ENCODE peak calls at places on chromosomes 3 and 15, in seven cellular contexts. B is breast epithelium, Q is HL-60, K is WTC11, E is AG04449, Z is HepG2, P is GM23338. I is an unnamed sample.

GRCh38 chr3:126391631-126392030 is 3.1 kb upstream of the CFAP100 start:
- DNase-seq in B (no peak), Q (no peak), K (no peak), E (no peak), Z (no peak), P (no peak), I (no peak)

GRCh38 chr3:142209655-142210054 is 15.7 kb downstream of the GK5 start:
- DNase-seq in B (no peak), Q (no peak), K (no peak), E (peak), Z (no peak), P (no peak), I (peak)

GRCh38 chr3:67531149-67532101 is 123.0 kb downstream of the SUCLG2 start:
- DNase-seq in B (no peak), Q (no peak), K (no peak), E (no peak), Z (no peak), P (no peak), I (no peak)

GRCh38 chr3:10974746-10975375 is 17.7 kb upstream of the SLC6A1 start:
- DNase-seq in B (no peak), Q (no peak), K (no peak), E (no peak), Z (no peak), P (no peak), I (no peak)

GRCh38 chr3:77464106-77464688 is 424.3 kb downstream of the ROBO2 start:
- DNase-seq in B (no peak), Q (no peak), K (no peak), E (no peak), Z (no peak), P (no peak), I (no peak)

GRCh38 chr3:13171704-13172643 is 98.7 kb upstream of the IQSEC1 start:
- DNase-seq in B (no peak), Q (no peak), K (no peak), E (no peak), Z (no peak), P (no peak), I (no peak)

GRCh38 chr3:59772416-59773408 is 722.9 kb upstream of the CFAP20DC start:
- DNase-seq in B (no peak), Q (no peak), K (no peak), E (no peak), Z (no peak), P (no peak), I (no peak)

GRCh38 chr15:41966920-41967465 is 5.4 kb downstream of the EHD4 start:
- DNase-seq in B (peak), Q (peak), K (no peak), E (no peak), Z (no peak), P (no peak), I (no peak)

GRCh38 chr3:110774496-110775265 is 296.9 kb upstream of the NECTIN3 start:
- DNase-seq in B (no peak), Q (no peak), K (no peak), E (peak), Z (no peak), P (no peak), I (no peak)

GRCh38 chr3:108227131-108227530 is 4.9 kb upstream of the IFT57 start:
- DNase-seq in B (no peak), Q (no peak), K (no peak), E (no peak), Z (no peak), P (no peak), I (no peak)

GRCh38 chr15:101064795-101065569 is 145.8 kb downstream of the LRRK1 start:
- DNase-seq in B (no peak), Q (no peak), K (no peak), E (no peak), Z (no peak), P (no peak), I (no peak)

GRCh38 chr3:149673393-149673792 is 15.6 kb upstream of the WWTR1 start:
- DNase-seq in B (no peak), Q (no peak), K (no peak), E (no peak), Z (no peak), P (no peak), I (no peak)

GRCh38 chr15:47523669-47524068 is 193.6 kb upstream of the SEMA6D start:
- DNase-seq in B (no peak), Q (peak), K (no peak), E (no peak), Z (no peak), P (no peak), I (no peak)

GRCh38 chr15:98727115-98728040 is 79.0 kb downstream of the IGF1R start:
- DNase-seq in B (peak), Q (no peak), K (peak), E (peak), Z (peak), P (peak), I (peak)

GRCh38 chr3:42659451-42660130 is 6.1 kb downstream of the ZBTB47 start:
- DNase-seq in B (no peak), Q (no peak), K (no peak), E (no peak), Z (no peak), P (no peak), I (no peak)

GRCh38 chr15:40344217-40344616 is 3.5 kb upstream of the CCDC9B start:
- DNase-seq in B (no peak), Q (no peak), K (no peak), E (no peak), Z (no peak), P (no peak), I (no peak)

GRCh38 chr3:134622803-134623365 is 27.9 kb downstream of the KY start:
- DNase-seq in B (no peak), Q (no peak), K (peak), E (no peak), Z (no peak), P (no peak), I (no peak)

GRCh38 chr3:62567097-62568021 is 194.0 kb upstream of the FEZF2 start:
- DNase-seq in B (no peak), Q (no peak), K (no peak), E (peak), Z (peak), P (no peak), I (peak)

GRCh38 chr15:29278436-29279099 is 8.9 kb upstream of the NSMCE3 start:
- DNase-seq in B (no peak), Q (no peak), K (no peak), E (peak), Z (no peak), P (no peak), I (no peak)

GRCh38 chr15:84734794-84735479 is 13.5 kb upstream of the ZNF592 start:
- DNase-seq in B (peak), Q (peak), K (peak), E (no peak), Z (peak), P (peak), I (no peak)

GRCh38 chr15:38267416-38268022 is 14.9 kb downstream of the SPRED1 start:
- DNase-seq in B (no peak), Q (no peak), K (no peak), E (no peak), Z (no peak), P (no peak), I (no peak)

GRCh38 chr15:44593042-44593736 is 56.2 kb downstream of the EIF3J start:
- DNase-seq in B (no peak), Q (no peak), K (no peak), E (no peak), Z (no peak), P (no peak), I (no peak)

GRCh38 chr3:6807967-6808588 is 52.8 kb upstream of the GRM7 start:
- DNase-seq in B (no peak), Q (no peak), K (no peak), E (no peak), Z (no peak), P (peak), I (no peak)

GRCh38 chr3:15276028-15276717 is 56.2 kb downstream of the SH3BP5 start:
- DNase-seq in B (no peak), Q (no peak), K (no peak), E (no peak), Z (no peak), P (no peak), I (no peak)

GRCh38 chr3:165854696-165855095 is 17.5 kb upstream of the BCHE start:
- DNase-seq in B (no peak), Q (no peak), K (no peak), E (no peak), Z (peak), P (peak), I (no peak)

GRCh38 chr3:132837615-132838014 is 115.4 kb upstream of the NPHP3 start:
- DNase-seq in B (no peak), Q (no peak), K (no peak), E (no peak), Z (no peak), P (peak), I (no peak)

GRCh38 chr3:122760457-122761271 is 33.0 kb downstream of the HSPBAP1 start:
- DNase-seq in B (no peak), Q (no peak), K (peak), E (no peak), Z (no peak), P (peak), I (no peak)

GRCh38 chr3:123459867-123460266 is 11.0 kb upstream of the ADCY5 start:
- DNase-seq in B (no peak), Q (no peak), K (no peak), E (no peak), Z (no peak), P (no peak), I (no peak)

GRCh38 chr3:100970537-100970936 is 22.7 kb downstream of the ABI3BP start:
- DNase-seq in B (no peak), Q (no peak), K (no peak), E (no peak), Z (no peak), P (no peak), I (no peak)

GRCh38 chr15:33311312-33311971 is 675 bp downstream of the RYR3 start:
- DNase-seq in B (no peak), Q (no peak), K (peak), E (no peak), Z (no peak), P (peak), I (no peak)

GRCh38 chr15:65610871-65611718 is at the start of gene INTS14:
- DNase-seq in B (peak), Q (peak), K (peak), E (peak), Z (peak), P (peak), I (peak)

GRCh38 chr3:139585820-139586219 is 46.3 kb upstream of the RBP1 start:
- DNase-seq in B (no peak), Q (no peak), K (no peak), E (no peak), Z (no peak), P (no peak), I (no peak)

GRCh38 chr3:50674349-50675178 is at the start of gene DOCK3:
- DNase-seq in B (peak), Q (no peak), K (peak), E (no peak), Z (no peak), P (peak), I (peak)

GRCh38 chr15:89307046-89307587 is 27.5 kb downstream of the POLG start:
- DNase-seq in B (no peak), Q (no peak), K (no peak), E (peak), Z (no peak), P (no peak), I (no peak)

GRCh38 chr3:168467085-168467714 is 371.5 kb upstream of the GOLIM4 start:
- DNase-seq in B (no peak), Q (no peak), K (no peak), E (no peak), Z (no peak), P (peak), I (peak)
- TF ChIP-seq CTCF in B (no peak), Q (no peak), K (no peak), E (peak), Z (no peak), P (peak), I (peak)

DNA sequence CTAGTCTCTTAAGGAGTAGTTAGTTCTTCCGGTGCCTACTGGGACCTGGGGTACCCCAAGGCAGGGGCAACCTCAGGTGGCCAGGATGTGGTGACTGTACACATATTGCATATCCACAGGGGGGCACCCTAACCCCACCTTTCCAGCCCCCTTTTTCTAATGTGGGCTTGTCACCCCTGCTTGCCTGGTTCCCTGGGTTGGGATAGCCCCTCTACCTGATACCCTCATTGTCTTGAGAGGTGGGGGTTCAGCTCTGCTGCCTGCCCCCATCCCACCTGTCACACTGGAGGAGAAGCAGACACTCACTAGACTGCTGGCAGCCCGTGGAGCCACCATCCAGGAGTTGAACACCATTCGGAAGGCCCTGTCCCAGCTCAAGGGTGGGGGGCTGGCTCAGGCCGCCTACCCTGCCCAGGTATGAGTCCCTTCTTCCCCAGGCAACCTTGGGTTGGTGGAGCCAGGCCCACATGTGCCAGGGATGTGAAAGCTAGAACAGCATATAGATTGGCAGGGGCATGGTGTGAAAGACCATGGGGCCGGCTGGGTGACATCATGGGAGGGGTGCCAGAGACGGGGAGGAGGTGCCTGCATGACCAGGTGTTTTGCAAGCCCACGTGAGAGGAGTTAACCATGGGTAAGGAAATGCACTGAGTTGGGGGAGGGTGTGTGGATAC is 4.0 kb downstream of the GLYCTK start:
- DNase-seq in B (no peak), Q (no peak), K (peak), E (no peak), Z (no peak), P (peak), I (no peak)
- TF ChIP-seq CTCF in B (peak), Q (peak), K (peak), E (peak), Z (peak), P (peak), I (peak)

GRCh38 chr15:80932989-80933388 is 56.6 kb downstream of the MESD start:
- DNase-seq in B (no peak), Q (no peak), K (no peak), E (no peak), Z (no peak), P (no peak), I (no peak)

GRCh38 chr15:80937718-80938117 is 51.9 kb downstream of the MESD start:
- DNase-seq in B (no peak), Q (no peak), K (no peak), E (no peak), Z (no peak), P (no peak), I (no peak)

GRCh38 chr15:80931721-80932609 is 57.7 kb downstream of the MESD start:
- DNase-seq in B (no peak), Q (no peak), K (no peak), E (no peak), Z (no peak), P (no peak), I (no peak)

GRCh38 chr15:80936288-80937078 is 53.1 kb downstream of the MESD start:
- DNase-seq in B (no peak), Q (no peak), K (no peak), E (no peak), Z (no peak), P (no peak), I (no peak)

GRCh38 chr15:80934761-80935221 is 54.8 kb downstream of the MESD start:
- DNase-seq in B (no peak), Q (no peak), K (no peak), E (no peak), Z (no peak), P (peak), I (no peak)
- TF ChIP-seq CTCF in B (no peak), Q (no peak), K (no peak), E (no peak), Z (no peak), P (no peak), I (no peak)

GRCh38 chr3:184134746-184135148 is 411 bp upstream of the EIF2B5 start:
- DNase-seq in B (peak), Q (no peak), K (no peak), E (no peak), Z (no peak), P (no peak), I (no peak)

GRCh38 chr3:184135911-184136260 is 728 bp downstream of the EIF2B5 start:
- DNase-seq in B (no peak), Q (no peak), K (no peak), E (no peak), Z (no peak), P (no peak), I (no peak)

GRCh38 chr3:184133840-184134745 is 1.1 kb upstream of the EIF2B5 start:
- DNase-seq in B (peak), Q (peak), K (peak), E (no peak), Z (peak), P (peak), I (peak)

GRCh38 chr3:184132947-184133346 is 2.2 kb upstream of the EIF2B5 start:
- DNase-seq in B (no peak), Q (no peak), K (no peak), E (no peak), Z (no peak), P (no peak), I (no peak)

GRCh38 chr3:184135149-184135910 is at the start of gene EIF2B5:
- DNase-seq in B (peak), Q (peak), K (peak), E (peak), Z (peak), P (peak), I (peak)
- TF ChIP-seq CTCF in B (no peak), Q (no peak), K (no peak), E (peak), Z (peak), P (peak), I (peak)

GRCh38 chr3:38001456-38002081 is 11.0 kb downstream of the VILL start:
- DNase-seq in B (no peak), Q (no peak), K (peak), E (no peak), Z (no peak), P (peak), I (no peak)
- TF ChIP-seq CTCF in B (no peak), Q (peak), K (peak), E (no peak), Z (peak), P (peak), I (no peak)

DNA sequence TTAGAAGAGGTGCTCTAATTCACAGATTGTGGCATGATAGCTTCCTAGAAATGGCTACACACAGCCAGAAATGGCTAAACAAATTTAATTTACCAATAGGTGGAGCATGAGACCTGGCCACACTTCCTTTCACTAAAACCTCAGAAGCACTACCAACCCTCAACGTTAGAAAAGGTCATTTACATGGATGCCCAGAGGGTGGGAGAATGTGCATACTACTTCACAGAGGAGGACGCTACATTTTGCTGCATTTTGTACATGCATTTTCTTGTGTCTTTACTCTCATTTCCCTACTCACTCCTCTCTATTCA is 40.2 kb downstream of the C2CD4B start:
- DNase-seq in B (no peak), Q (no peak), K (no peak), E (no peak), Z (no peak), P (no peak), I (no peak)
- TF ChIP-seq CTCF in B (no peak), Q (no peak), K (no peak), E (no peak), Z (no peak), P (no peak), I (no peak)

DNA sequence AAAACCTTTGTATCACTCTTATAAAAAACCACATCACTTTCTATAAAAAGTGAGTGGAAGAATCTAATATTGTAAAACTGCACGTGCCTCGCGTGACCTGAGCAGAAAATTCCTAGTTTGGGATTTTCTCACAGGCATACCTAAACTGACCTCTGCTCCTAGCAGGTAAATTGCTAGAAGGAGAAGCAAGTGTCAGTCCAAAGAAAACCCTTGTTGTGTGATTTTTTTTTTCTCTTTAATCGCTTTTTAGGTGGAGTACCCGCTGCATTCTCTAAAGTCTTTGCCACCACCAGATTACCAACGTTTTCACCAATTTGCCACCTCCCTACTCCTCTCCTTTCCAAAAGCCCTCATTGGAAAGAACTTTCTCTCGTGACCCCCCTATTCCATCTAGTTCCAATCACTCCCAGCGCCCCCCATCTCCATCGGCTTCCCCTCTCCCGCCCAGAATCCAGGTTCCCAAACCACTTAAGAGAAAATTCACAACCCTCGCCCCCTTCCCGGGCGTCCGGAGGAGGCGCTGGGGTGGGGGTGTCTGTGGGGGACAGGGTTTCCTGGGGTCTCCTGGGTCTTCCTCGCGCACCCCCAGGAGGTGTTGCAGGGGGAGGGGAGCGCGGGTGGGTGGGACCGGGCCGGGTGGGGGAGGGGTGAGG is 401 bp upstream of the UBE2E1 start:
- DNase-seq in B (no peak), Q (no peak), K (peak), E (no peak), Z (peak), P (peak), I (no peak)
- TF ChIP-seq CTCF in B (no peak), Q (no peak), K (no peak), E (peak), Z (no peak), P (no peak), I (no peak)

DNA sequence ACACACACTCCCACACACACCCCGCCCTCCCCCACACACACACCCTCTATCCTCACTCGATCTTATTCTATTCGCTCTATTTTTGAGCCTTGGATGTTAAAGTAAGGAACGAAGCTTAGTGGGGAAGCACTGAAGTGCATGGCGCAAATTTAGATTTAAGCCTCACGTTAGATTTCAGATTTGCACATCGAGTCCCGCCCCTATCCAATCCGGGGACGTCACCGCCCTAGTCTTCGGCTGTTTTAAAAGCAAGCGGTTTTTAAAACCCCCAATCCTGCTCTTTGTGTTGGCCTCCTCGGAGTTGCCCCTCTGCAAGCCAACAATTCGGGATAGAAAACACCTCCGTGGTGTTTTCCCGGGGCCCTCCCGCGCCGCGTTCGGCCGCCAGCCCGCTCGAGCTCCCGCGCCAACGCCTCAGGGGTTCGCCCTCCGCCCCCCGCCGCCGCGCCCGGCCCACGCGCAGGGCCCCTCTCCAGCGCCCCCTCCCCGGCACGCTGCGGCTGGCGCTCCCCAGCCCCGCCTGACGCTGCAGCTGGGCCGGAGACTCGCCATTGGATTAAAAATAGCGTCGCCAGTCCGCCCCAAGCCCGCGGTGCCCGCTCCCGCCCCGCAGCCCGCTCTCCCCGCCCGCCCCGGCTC is at the start of gene USP13:
- DNase-seq in B (peak), Q (peak), K (peak), E (no peak), Z (peak), P (peak), I (no peak)
- TF ChIP-seq CTCF in B (no peak), Q (no peak), K (no peak), E (peak), Z (peak), P (no peak), I (no peak)

I was measured in AG09319.